ENCODE peak calls at places on chromosomes 13 and 19, in nine cellular contexts. X is fibroblast of pulmonary artery; C is brain microvascular endothelial cell; P is RWPE1; F is heart right ventricle; B is GM12865; H is CD4-positive, alpha-beta T cell; I is PC-9; T is AG04450. E is an unnamed sample.
A peak's percentile ranks its signal among the peaks of the same experiment; 100 is the strongest.

GRCh38 chr13:110971486-110971885 is 56.6 kb upstream of the ANKRD10 start:
- DNase-seq in F (no peak), I (no peak), C (no peak), T (no peak), X (no peak), P (no peak), B (no peak), H (no peak), E (no peak)

GRCh38 chr19:11659612-11660011 is 62.3 kb downstream of the ZNF627 start:
- DNase-seq in B (no peak), X (peak; percentile 14), I (peak; percentile 48), F (no peak), P (peak; percentile 24), C (no peak), T (no peak), H (no peak), E (no peak)

GRCh38 chr13:93227280-93227905 is 786 bp downstream of the GPC6 start:
- DNase-seq in F (no peak), T (no peak), I (no peak), B (no peak), H (no peak), C (peak; percentile 33), P (no peak), X (peak; percentile 59), E (peak; percentile 67)

GRCh38 chr19:8245869-8246835 is 37.0 kb downstream of the CERS4 start:
- DNase-seq in X (no peak), B (no peak), C (no peak), H (no peak), F (no peak), P (no peak), T (no peak), I (no peak), E (no peak)

GRCh38 chr13:98221234-98221633 is 44.2 kb upstream of the RNF113B start:
- DNase-seq in H (no peak), X (no peak), C (no peak), P (no peak), F (no peak), I (no peak), B (no peak), T (no peak), E (no peak)

GRCh38 chr13:73991884-73992283 is 142.3 kb downstream of the KLF12 start:
- DNase-seq in P (no peak), C (no peak), T (no peak), F (no peak), I (no peak), X (no peak), H (no peak), B (no peak), E (no peak)

GRCh38 chr19:556611-557382 is 12.9 kb downstream of the GZMM start:
- DNase-seq in H (no peak), P (no peak), B (no peak), C (no peak), X (no peak), T (no peak), I (no peak), F (no peak), E (no peak)

GRCh38 chr19:58001895-58002369 is 688 bp downstream of the ZNF606 start:
- DNase-seq in X (peak; percentile 26), T (no peak), P (peak; percentile 5), F (no peak), B (no peak), H (no peak), C (peak; percentile 3), I (no peak), E (no peak)

GRCh38 chr13:46211116-46211515 is 612 bp upstream of the LRRC63 start:
- DNase-seq in F (no peak), T (no peak), X (no peak), I (no peak), P (peak; percentile 9), B (peak; percentile 4), C (no peak), H (no peak), E (no peak)

GRCh38 chr19:2594319-2594718 is 108.2 kb downstream of the GNG7 start:
- DNase-seq in X (no peak), T (no peak), H (no peak), C (no peak), P (no peak), F (no peak), I (no peak), B (peak; percentile 69), E (no peak)

GRCh38 chr13:40666905-40667621 is 622 bp upstream of the FOXO1 start:
- DNase-seq in B (no peak), T (no peak), F (peak; percentile 35), X (no peak), P (peak; percentile 44), H (peak; percentile 8), I (no peak), C (no peak), E (peak; percentile 33)

GRCh38 chr19:34759218-34759917 is 13.6 kb downstream of the ZNF599 start:
- DNase-seq in P (no peak), F (no peak), C (no peak), H (no peak), I (no peak), T (no peak), B (no peak), X (no peak), E (no peak)

GRCh38 chr19:16268676-16269319 is 55.8 kb upstream of the KLF2 start:
- DNase-seq in T (no peak), F (no peak), X (no peak), C (no peak), H (no peak), P (no peak), I (no peak), B (no peak), E (no peak)

GRCh38 chr13:20160346-20161274 is at the start of gene GJA3:
- DNase-seq in X (peak; percentile 19), P (peak; percentile 49), T (no peak), C (no peak), B (peak; percentile 84), I (no peak), F (peak; percentile 61), H (no peak), E (peak; percentile 64)

GRCh38 chr19:50669319-50670101 is 20.3 kb downstream of the C19orf81 start:
- DNase-seq in F (no peak), P (peak; percentile 29), C (no peak), T (no peak), H (no peak), B (peak; percentile 21), X (peak; percentile 54), I (no peak), E (no peak)
- TF ChIP-seq CTCF in F (peak; percentile 49), P (peak; percentile 80), C (peak; percentile 81), T (peak; percentile 84), H (peak; percentile 70), B (peak; percentile 57), X (peak; percentile 88), I (peak; percentile 92), E (peak; percentile 94)

DNA sequence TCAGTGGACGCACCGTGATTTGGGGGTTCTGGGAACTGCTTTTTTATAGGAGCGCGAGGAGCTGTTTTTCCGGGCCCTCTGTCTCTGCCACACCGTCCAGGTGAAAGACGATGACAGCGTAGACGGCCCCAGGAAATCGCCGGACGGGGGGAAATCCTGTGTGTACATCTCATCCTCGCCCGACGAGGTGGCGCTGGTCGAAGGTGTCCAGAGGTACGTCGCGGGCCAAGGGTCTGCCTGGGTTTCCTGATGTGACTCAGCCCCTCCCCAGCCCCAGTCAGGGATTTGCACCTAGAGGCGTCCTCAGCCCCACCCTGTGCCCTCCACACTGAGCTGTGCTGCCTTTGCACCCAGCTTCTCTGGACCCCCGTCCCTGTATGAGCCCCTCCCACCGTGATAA is 136.2 kb upstream of the MCF2L start:
- DNase-seq in F (no peak), B (no peak), X (no peak), T (no peak), C (no peak), I (no peak), P (no peak), H (no peak), E (no peak)
- TF ChIP-seq CTCF in F (no peak), B (no peak), X (no peak), T (no peak), C (no peak), I (no peak), P (no peak), H (no peak), E (no peak)

GRCh38 chr19:15195381-15195964 is 5.3 kb downstream of the NOTCH3 start:
- DNase-seq in P (peak; percentile 89), F (peak; percentile 55), C (peak; percentile 79), H (no peak), B (no peak), T (no peak), X (peak; percentile 56), I (peak; percentile 89), E (peak; percentile 60)
- TF ChIP-seq CTCF in P (no peak), F (no peak), C (peak; percentile 25), H (no peak), B (no peak), T (peak; percentile 14), X (no peak), I (peak; percentile 35), E (no peak)

DNA sequence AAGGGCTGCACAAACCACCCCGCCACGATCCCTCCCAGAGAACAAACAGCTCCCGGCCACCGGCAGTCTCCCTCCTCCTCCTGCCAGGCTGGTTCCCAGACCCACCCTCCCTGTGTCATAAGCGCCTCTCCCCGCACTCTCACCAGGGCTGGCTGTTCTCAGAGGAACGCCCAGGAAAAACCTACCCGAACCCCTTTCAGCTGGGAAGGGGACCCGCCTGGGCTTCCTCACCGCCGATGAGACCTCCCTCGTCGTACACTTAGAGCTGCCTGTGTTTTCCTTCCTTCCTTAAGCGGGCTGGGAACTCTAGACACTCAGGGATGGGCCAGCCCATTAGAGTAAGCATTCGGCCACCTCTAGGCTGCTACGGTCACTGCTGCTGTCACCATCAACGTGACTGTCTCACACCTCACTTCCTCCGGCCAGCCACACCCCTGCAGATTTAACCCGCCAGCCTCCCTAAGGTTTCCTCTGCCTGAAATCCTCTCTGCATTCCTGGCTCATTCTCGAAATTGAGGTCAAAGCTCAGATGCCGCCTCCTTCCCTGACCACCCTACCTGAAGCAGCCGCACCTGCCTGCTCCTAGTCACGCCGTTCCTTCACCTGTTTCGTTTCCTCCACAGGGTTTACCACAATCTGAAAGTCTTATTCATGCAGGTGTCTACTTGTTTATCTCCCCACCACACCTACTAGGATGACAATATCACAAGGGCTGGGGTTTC is 6.3 kb upstream of the RDH13 start:
- DNase-seq in H (no peak), I (peak; percentile 98), C (no peak), B (peak; percentile 38), T (no peak), F (peak; percentile 44), X (peak; percentile 26), P (peak; percentile 56), E (no peak)
- TF ChIP-seq CTCF in H (no peak), I (no peak), C (no peak), B (no peak), T (no peak), F (no peak), X (no peak), P (no peak), E (no peak)

DNA sequence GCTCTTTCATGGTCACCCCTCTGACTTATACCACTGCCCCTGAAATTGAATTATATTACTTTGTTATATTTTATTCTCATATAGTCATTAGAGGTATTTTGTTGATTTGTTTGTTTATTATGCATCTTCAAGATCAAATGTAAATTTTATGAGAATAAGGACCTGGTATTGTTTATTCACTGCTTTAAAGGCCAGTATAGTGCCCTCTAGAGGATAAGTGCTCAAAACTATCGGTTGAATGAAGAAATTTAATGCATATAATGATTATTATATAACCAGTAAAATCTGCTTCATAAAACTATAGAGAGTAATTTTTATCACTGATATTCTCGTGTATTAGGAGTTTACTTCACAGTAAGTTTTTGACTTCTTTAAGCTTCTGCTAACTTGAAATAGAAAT is 1401.9 kb downstream of the SLITRK1 start:
- DNase-seq in F (no peak), T (no peak), X (peak; percentile 3), P (no peak), C (no peak), H (no peak), I (no peak), B (no peak), E (no peak)
- TF ChIP-seq CTCF in F (no peak), T (peak; percentile 13), X (peak; percentile 41), P (peak; percentile 16), C (no peak), H (no peak), I (peak; percentile 51), B (no peak), E (no peak)

GRCh38 chr19:10018219-10018618 is 4.9 kb downstream of the RDH8 start:
- DNase-seq in C (no peak), I (no peak), P (peak; percentile 26), B (no peak), T (no peak), X (no peak), H (no peak), F (no peak), E (no peak)
- TF ChIP-seq CTCF in C (no peak), I (no peak), P (no peak), B (no peak), T (no peak), X (no peak), H (no peak), F (no peak), E (no peak)